ENCODE peak calls at places on chromosomes 13 and 19, in ten cellular contexts. S is K562, V is pancreas, P is right cardiac atrium, X is lower lobe of right lung, M is Panc1, R is right lobe of liver, E is HCT116, Y is aorta, D is gastrocnemius medialis. C is an unnamed sample.

GRCh38 chr19:290539-291521 is at the start of gene PLPP2:
- ATAC-seq in Y (no peak), X (peak; percentile 64), D (no peak), M (peak; percentile 55), S (no peak), P (no peak), V (peak; percentile 71), R (no peak), E (peak; percentile 58), C (peak; percentile 54)

GRCh38 chr13:23323946-23324709 is 109.4 kb downstream of the SACS start:
- ATAC-seq in Y (no peak), M (no peak), V (no peak), E (no peak), D (no peak), X (no peak), S (no peak), R (no peak), P (no peak), C (no peak)

GRCh38 chr19:50425581-50425980 is 6.8 kb downstream of the SPIB start:
- ATAC-seq in Y (no peak), S (no peak), X (no peak), D (no peak), V (no peak), R (no peak), E (no peak), P (no peak), M (no peak), C (no peak)

GRCh38 chr19:18357442-18358264 is 17.3 kb downstream of the PGPEP1 start:
- ATAC-seq in R (peak; percentile 88), P (no peak), M (no peak), V (peak; percentile 62), X (peak; percentile 55), Y (no peak), D (no peak), S (no peak), E (no peak), C (no peak)

GRCh38 chr13:109707044-109707794 is 79.2 kb downstream of the IRS2 start:
- ATAC-seq in R (no peak), M (no peak), V (no peak), D (no peak), P (no peak), E (peak; percentile 54), S (peak; percentile 92), Y (no peak), X (no peak), C (no peak)

GRCh38 chr13:99155821-99156220 is 44.8 kb upstream of the UBAC2 start:
- ATAC-seq in M (no peak), D (no peak), E (no peak), X (no peak), V (no peak), P (no peak), S (peak; percentile 22), R (no peak), Y (no peak), C (no peak)

GRCh38 chr13:104011505-104012270 is 945.5 kb upstream of the SLC10A2 start:
- ATAC-seq in D (peak; percentile 93), Y (no peak), V (peak; percentile 66), S (no peak), P (no peak), X (no peak), M (peak; percentile 78), E (peak; percentile 34), R (no peak), C (no peak)

GRCh38 chr19:19633711-19634515 is 5.9 kb upstream of the LPAR2 start:
- ATAC-seq in Y (no peak), X (no peak), R (no peak), S (no peak), E (no peak), D (no peak), M (no peak), V (no peak), P (no peak), C (no peak)

GRCh38 chr13:94550030-94550738 is 45.8 kb downstream of the TGDS start:
- ATAC-seq in S (peak; percentile 36), V (peak; percentile 51), E (no peak), D (peak; percentile 17), R (peak; percentile 40), M (peak; percentile 53), P (peak; percentile 48), X (peak; percentile 72), Y (peak; percentile 52), C (peak; percentile 29)

GRCh38 chr13:41722684-41723083 is 238.2 kb downstream of the VWA8 start:
- ATAC-seq in M (no peak), S (peak; percentile 65), R (no peak), Y (no peak), V (no peak), X (no peak), P (no peak), D (no peak), E (no peak), C (no peak)

GRCh38 chr19:15902254-15902653 is 4.4 kb upstream of the CYP4F2 start:
- ATAC-seq in S (no peak), V (no peak), E (no peak), P (no peak), X (no peak), Y (no peak), M (no peak), R (no peak), D (no peak), C (no peak)

GRCh38 chr13:23288564-23288963 is 107.8 kb downstream of the SGCG start:
- ATAC-seq in P (peak; percentile 49), R (no peak), Y (peak; percentile 66), E (no peak), D (peak; percentile 27), S (no peak), X (no peak), M (no peak), V (no peak), C (peak; percentile 48)

GRCh38 chr19:12796146-12797071 is 5.1 kb downstream of the JUNB start:
- ATAC-seq in P (peak; percentile 10), X (peak; percentile 10), M (peak; percentile 47), R (peak; percentile 11), D (no peak), Y (peak; percentile 55), V (no peak), E (peak; percentile 32), S (peak; percentile 61), C (peak; percentile 17)

GRCh38 chr13:75368167-75368566 is 113.8 kb downstream of the TBC1D4 start:
- ATAC-seq in P (peak; percentile 84), Y (peak; percentile 64), X (peak; percentile 42), D (no peak), E (peak; percentile 23), V (no peak), M (no peak), R (peak; percentile 34), S (no peak), C (peak; percentile 57)

GRCh38 chr19:10115392-10116084 is 4.0 kb downstream of the P2RY11 start:
- ATAC-seq in E (no peak), Y (no peak), V (no peak), P (no peak), S (no peak), M (no peak), X (no peak), R (no peak), D (no peak), C (no peak)

GRCh38 chr13:74250738-74251190 is 116.6 kb upstream of the KLF12 start:
- ATAC-seq in E (no peak), X (no peak), S (no peak), P (no peak), V (no peak), R (no peak), Y (no peak), M (no peak), D (no peak), C (no peak)

GRCh38 chr19:42206871-42207755 is 10.4 kb downstream of the DEDD2 start:
- ATAC-seq in S (peak; percentile 83), M (no peak), Y (no peak), X (no peak), D (no peak), V (no peak), P (no peak), E (peak; percentile 68), R (no peak), C (no peak)

GRCh38 chr19:18809149-18809978 is 18.3 kb upstream of the COMP start:
- ATAC-seq in V (no peak), D (peak; percentile 98), M (no peak), E (no peak), S (peak; percentile 31), P (peak; percentile 86), R (peak; percentile 92), Y (peak; percentile 85), X (peak; percentile 87), C (peak; percentile 92)

GRCh38 chr13:106373304-106373988 is 162.0 kb downstream of the EFNB2 start:
- ATAC-seq in D (no peak), E (no peak), M (no peak), S (no peak), P (no peak), V (no peak), Y (no peak), R (no peak), X (peak; percentile 24), C (no peak)
- H3K4me1 ChIP-seq in D (no peaks in the 10 kb centered on the region), E (peaks cover 24% of the 10 kb centered on the region), M (peaks cover 5% of the 10 kb centered on the region), S (no peaks in the 10 kb centered on the region), P (no peaks in the 10 kb centered on the region), V (no peaks in the 10 kb centered on the region), Y (no peaks in the 10 kb centered on the region), R (no peaks in the 10 kb centered on the region), X (peaks cover 16% of the 10 kb centered on the region), C (no peaks in the 10 kb centered on the region)

GRCh38 chr19:7921302-7921954 is 1.3 kb downstream of the SNAPC2 start:
- ATAC-seq in V (no peak), E (no peak), X (no peak), S (peak; percentile 1), D (no peak), Y (no peak), P (no peak), R (no peak), M (no peak), C (no peak)
- H3K4me1 ChIP-seq in V (peaks cover 22% of the 10 kb centered on the region), E (peaks cover 61% of the 10 kb centered on the region), X (peaks cover 54% of the 10 kb centered on the region), S (peaks cover 13% of the 10 kb centered on the region), D (peaks cover 32% of the 10 kb centered on the region), Y (no peaks in the 10 kb centered on the region), P (peaks cover 2% of the 10 kb centered on the region), R (no peaks in the 10 kb centered on the region), M (peaks cover 19% of the 10 kb centered on the region), C (no peaks in the 10 kb centered on the region)

DNA sequence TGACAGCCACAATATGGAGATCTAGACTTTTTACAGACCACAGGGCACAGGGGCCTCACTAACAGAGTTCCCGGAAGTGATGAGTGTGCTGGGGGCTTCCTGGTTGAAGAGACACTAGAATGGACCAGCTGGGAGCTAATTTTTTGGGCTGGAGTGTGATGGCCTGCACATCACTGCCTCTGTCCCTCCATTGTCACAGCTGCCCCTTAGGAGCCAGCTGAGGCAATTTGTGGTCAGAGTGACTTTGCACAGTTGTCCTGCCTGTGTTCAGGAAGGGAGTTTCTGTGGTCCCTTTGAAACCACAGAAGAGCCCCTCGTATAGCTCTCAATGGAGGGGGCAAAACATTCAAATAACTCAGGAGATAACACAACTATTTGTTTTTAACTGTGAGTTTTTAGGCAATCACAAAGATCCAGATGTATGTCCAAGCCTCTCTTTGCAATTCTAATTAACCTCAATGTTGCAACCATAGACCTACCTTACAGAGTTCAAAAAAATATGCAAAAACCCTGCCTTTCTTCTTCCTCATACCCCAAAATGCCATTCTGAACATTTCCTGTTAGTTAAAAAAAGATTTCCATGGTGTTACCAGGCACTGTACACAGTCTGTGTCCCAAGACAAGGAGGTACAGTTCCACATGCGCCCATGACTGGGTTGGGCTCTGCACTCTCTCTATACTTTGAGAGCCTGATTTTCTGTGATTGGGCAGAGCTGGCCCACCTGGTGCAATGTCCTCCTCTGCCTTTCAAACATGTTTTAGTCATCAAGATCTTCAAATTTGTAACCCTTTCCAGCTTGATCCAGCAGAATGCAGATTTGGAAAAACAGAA is 2.4 kb downstream of the ALOX5AP start:
- ATAC-seq in R (peak; percentile 36), M (no peak), X (peak; percentile 38), E (no peak), D (no peak), S (no peak), P (peak; percentile 46), V (no peak), Y (no peak), C (no peak)
- H3K4me1 ChIP-seq in R (no peaks in the 10 kb centered on the region), M (peaks cover 37% of the 10 kb centered on the region), X (peaks cover 34% of the 10 kb centered on the region), E (peaks cover 19% of the 10 kb centered on the region), D (no peaks in the 10 kb centered on the region), S (no peaks in the 10 kb centered on the region), P (no peaks in the 10 kb centered on the region), V (no peaks in the 10 kb centered on the region), Y (no peaks in the 10 kb centered on the region), C (no peaks in the 10 kb centered on the region)

GRCh38 chr13:48625396-48626076 is 28.2 kb upstream of the CYSLTR2 start:
- ATAC-seq in E (no peak), S (peak; percentile 68), D (no peak), M (no peak), Y (no peak), P (peak; percentile 66), R (peak; percentile 75), X (peak; percentile 7), V (peak; percentile 51), C (no peak)
- H3K4me1 ChIP-seq in E (no peaks in the 10 kb centered on the region), S (peaks cover 19% of the 10 kb centered on the region), D (no peaks in the 10 kb centered on the region), M (no peaks in the 10 kb centered on the region), Y (peaks cover 2% of the 10 kb centered on the region), P (peaks cover 5% of the 10 kb centered on the region), R (no peaks in the 10 kb centered on the region), X (peaks cover 20% of the 10 kb centered on the region), V (peaks cover 44% of the 10 kb centered on the region), C (peaks cover 4% of the 10 kb centered on the region)

C was measured in gastroesophageal sphincter.